ENCODE peak calls at places on chromosomes 11 and 22, in six cellular contexts. W is psoas muscle, O is CMK, T is GDM1, L is hepatic stellate cell, X is fibroblast of mammary gland. I is an unnamed sample.

GRCh38 chr11:133253570-133253969 is 278.7 kb downstream of the OPCML start:
- DNase-seq in X (no peak), T (no peak), L (no peak), W (no peak), O (no peak), I (no peak)

GRCh38 chr11:74169736-74170458 is 905 bp downstream of the C2CD3 start:
- DNase-seq in L (no peak), X (no peak), O (no peak), W (no peak), T (no peak), I (no peak)

GRCh38 chr22:39543095-39543494 is 10.5 kb upstream of the RPS19BP1 start:
- DNase-seq in O (no peak), L (no peak), T (no peak), X (peak), W (no peak), I (no peak)

GRCh38 chr11:62081378-62082291 is 42.2 kb upstream of the INCENP start:
- DNase-seq in W (peak), T (peak), O (peak), X (peak), L (peak), I (peak)

GRCh38 chr11:64247729-64248531 is 1.2 kb upstream of the PPP1R14B start:
- DNase-seq in O (no peak), T (no peak), X (no peak), L (no peak), W (no peak), I (no peak)

GRCh38 chr11:17978553-17979287 is 34.1 kb downstream of the SERGEF start:
- DNase-seq in L (peak), W (peak), X (peak), O (no peak), T (no peak), I (no peak)

GRCh38 chr22:46684706-46685105 is 53.3 kb downstream of the CERK start:
- DNase-seq in X (no peak), W (no peak), O (no peak), L (no peak), T (no peak), I (no peak)

GRCh38 chr11:60875366-60875720 is 8.0 kb downstream of the ZP1 start:
- DNase-seq in O (no peak), X (no peak), L (no peak), T (no peak), W (peak), I (no peak)

GRCh38 chr11:122882809-122883681 is 486 bp downstream of the JHY start:
- DNase-seq in L (peak), X (peak), O (no peak), T (no peak), W (peak), I (peak)

GRCh38 chr11:1298695-1299492 is 10.5 kb downstream of the TOLLIP start:
- DNase-seq in X (peak), W (peak), L (peak), T (no peak), O (no peak), I (peak)

GRCh38 chr11:7936615-7937014 is 4.9 kb downstream of the OR10A3 start:
- DNase-seq in L (no peak), O (no peak), W (no peak), T (no peak), X (no peak), I (no peak)

GRCh38 chr11:117146521-117146920 is 2.4 kb downstream of the PAFAH1B2 start:
- DNase-seq in T (no peak), X (peak), W (no peak), O (no peak), L (no peak), I (no peak)

GRCh38 chr22:35397095-35397904 is 2.6 kb upstream of the MCM5 start:
- DNase-seq in L (no peak), O (no peak), T (no peak), X (peak), W (no peak), I (no peak)

GRCh38 chr11:110907629-110908028 is 195.4 kb upstream of the ARHGAP20 start:
- DNase-seq in T (peak), L (no peak), X (peak), O (peak), W (no peak), I (no peak)

GRCh38 chr11:110093407-110094297 is 460 bp downstream of the ZC3H12C start:
- DNase-seq in O (no peak), T (peak), X (peak), L (peak), W (peak), I (peak)

GRCh38 chr11:65417221-65417701 is 5.3 kb upstream of the NEAT1 start:
- DNase-seq in X (no peak), O (no peak), L (no peak), W (peak), T (peak), I (peak)

GRCh38 chr11:108870373-108871020 is 205.6 kb downstream of the DDX10 start:
- DNase-seq in X (peak), L (no peak), T (no peak), W (no peak), O (no peak), I (no peak)

GRCh38 chr11:75262436-75262835 is 21.9 kb downstream of the TPBGL start:
- DNase-seq in W (no peak), T (no peak), O (no peak), L (no peak), X (no peak), I (no peak)

GRCh38 chr11:1943576-1943975 is 3.6 kb upstream of the MRPL23 start:
- DNase-seq in W (peak), L (no peak), X (no peak), O (no peak), T (no peak), I (no peak)

GRCh38 chr22:24952837-24953293 is 349 bp downstream of the KIAA1671 start:
- DNase-seq in X (peak), O (no peak), W (peak), T (no peak), L (peak), I (peak)

I was measured in tibial artery.